ENCODE peak calls at places on chromosomes 1 and 21, in ten cellular contexts. D is LoVo; C is NCI-H1105 treated with DMSO at 0.1 percent for 48 hours; R is head of caudate nucleus; Z is CD8-positive, alpha-beta memory T cell; S is HL-60; K is neural progenitor cell; X is A549; Y is stimulated activated CD8-positive, alpha-beta memory T cell treated with anti-CD3 and anti-CD28 coated beads, Interleukin-7, amount 100 ng/mL, for 24 hours; G is tibial artery. E is an unnamed sample.

GRCh38 chr1:4220362-4220761 is 320.3 kb upstream of the C1orf174 start:
- DNase-seq in D (no peak), Y (no peak), K (no peak), Z (no peak), C (no peak), X (no peak), S (no peak), R (no peak), G (no peak), E (no peak)

GRCh38 chr21:16578912-16579311 is 849.1 kb downstream of the USP25 start:
- DNase-seq in R (no peak), C (no peak), G (no peak), S (no peak), K (no peak), X (no peak), D (no peak), Y (no peak), Z (no peak), E (no peak)

GRCh38 chr1:15610167-15610566 is 7.1 kb upstream of the DDI2 start:
- DNase-seq in R (no peak), S (no peak), C (no peak), Z (no peak), G (no peak), K (no peak), Y (no peak), D (peak), X (no peak), E (no peak)

GRCh38 chr21:32844653-32845443 is 73.3 kb upstream of the PAXBP1 start:
- DNase-seq in S (peak), D (peak), X (peak), K (peak), R (no peak), Y (no peak), Z (no peak), C (no peak), G (no peak), E (peak)

GRCh38 chr1:3021801-3022401 is 634 bp downstream of the ACTRT2 start:
- DNase-seq in G (peak), C (no peak), Y (no peak), X (no peak), R (no peak), D (no peak), K (no peak), Z (no peak), S (no peak), E (no peak)

GRCh38 chr1:95084317-95085176 is 11.8 kb upstream of the ALG14 start:
- DNase-seq in R (no peak), Y (no peak), X (peak), Z (no peak), K (peak), G (no peak), C (peak), S (no peak), D (peak), E (peak)

GRCh38 chr21:27298465-27298864 is 331.6 kb upstream of the ADAMTS5 start:
- DNase-seq in Z (no peak), K (peak), G (no peak), Y (no peak), R (no peak), D (no peak), S (no peak), X (no peak), C (no peak), E (no peak)

GRCh38 chr1:154861607-154862094 is 8.4 kb downstream of the KCNN3 start:
- DNase-seq in Z (no peak), S (no peak), K (no peak), Y (no peak), D (no peak), C (no peak), R (no peak), X (no peak), G (no peak), E (no peak)

GRCh38 chr1:7259955-7260354 is 474.7 kb downstream of the CAMTA1 start:
- DNase-seq in Y (no peak), K (no peak), G (no peak), Z (no peak), S (no peak), R (no peak), C (no peak), D (no peak), X (no peak), E (no peak)

GRCh38 chr1:7046314-7046713 is 261.1 kb downstream of the CAMTA1 start:
- DNase-seq in G (no peak), Z (no peak), Y (no peak), X (no peak), S (no peak), R (no peak), C (no peak), D (peak), K (peak), E (peak)

GRCh38 chr1:197928849-197929336 is 11.7 kb downstream of the LHX9 start:
- DNase-seq in C (peak), D (no peak), G (no peak), S (peak), R (no peak), X (no peak), Z (no peak), Y (no peak), K (peak), E (no peak)

GRCh38 chr1:94962745-94963265 is 35.9 kb upstream of the CNN3 start:
- DNase-seq in K (no peak), D (peak), R (no peak), G (no peak), Z (no peak), S (peak), X (no peak), Y (no peak), C (no peak), E (no peak)

GRCh38 chr1:110689868-110690267 is 15.1 kb upstream of the KCNA3 start:
- DNase-seq in Z (no peak), G (no peak), K (no peak), Y (no peak), R (no peak), D (no peak), C (no peak), S (no peak), X (no peak), E (no peak)

GRCh38 chr1:235060607-235061470 is 67.8 kb downstream of the TOMM20 start:
- DNase-seq in Y (no peak), S (no peak), R (no peak), Z (no peak), K (peak), C (no peak), X (no peak), G (no peak), D (no peak), E (peak)

GRCh38 chr1:148353461-148354283 is 129.4 kb downstream of the PPIAL4G start:
- DNase-seq in K (peak), Z (no peak), D (no peak), S (no peak), R (no peak), Y (no peak), C (no peak), G (no peak), X (peak), E (peak)

GRCh38 chr1:165442053-165442452 is 2.9 kb downstream of the RXRG start:
- DNase-seq in G (no peak), S (no peak), R (no peak), Y (no peak), X (no peak), D (no peak), Z (no peak), C (no peak), K (peak), E (no peak)

GRCh38 chr1:5755552-5756125 is 236.6 kb downstream of the NPHP4 start:
- DNase-seq in S (no peak), C (no peak), K (no peak), X (no peak), Y (no peak), G (peak), Z (no peak), D (no peak), R (no peak), E (no peak)